ENCODE peak calls at places on chromosomes 4 and X, in four cellular contexts. P is heart right ventricle, I is K562, B is tibial artery. E is an unnamed sample.

GRCh38 chr4:76434901-76435688 is at the start of gene SHROOM3:
- DNase-seq in P (no peak), I (no peak), B (no peak), E (no peak)

GRCh38 chrX:7086384-7086783 is 61.1 kb upstream of the STS start:
- DNase-seq in P (no peak), I (no peak), B (no peak), E (no peak)

GRCh38 chrX:40698851-40699250 is 36.5 kb downstream of the MED14 start:
- DNase-seq in P (no peak), I (no peak), B (no peak), E (no peak)

GRCh38 chrX:68831405-68832100 is 2.7 kb downstream of the EFNB1 start:
- DNase-seq in P (no peak), I (no peak), B (no peak), E (no peak)

GRCh38 chr4:140188975-140189374 is 35.0 kb upstream of the MAML3 start:
- DNase-seq in P (no peak), I (no peak), B (peak; percentile 70), E (no peak)

GRCh38 chrX:13334491-13334890 is 14.6 kb upstream of the ATXN3L start:
- DNase-seq in P (no peak), I (no peak), B (no peak), E (no peak)

GRCh38 chr4:138090145-138090917 is 151.8 kb downstream of the SLC7A11 start:
- DNase-seq in P (peak; percentile 61), I (peak; percentile 61), B (no peak), E (peak; percentile 54)

GRCh38 chrX:138485767-138486166 is 225.8 kb downstream of the FGF13 start:
- DNase-seq in P (no peak), I (no peak), B (no peak), E (no peak)

GRCh38 chrX:96383428-96383827 is 301.2 kb upstream of the DIAPH2 start:
- DNase-seq in P (no peak), I (no peak), B (no peak), E (no peak)

GRCh38 chr4:158809611-158810486 is 41.0 kb downstream of the FNIP2 start:
- DNase-seq in P (peak; percentile 43), I (peak; percentile 36), B (no peak), E (peak; percentile 50)

GRCh38 chrX:40773809-40774208 is 38.5 kb upstream of the MED14 start:
- DNase-seq in P (no peak), I (no peak), B (no peak), E (no peak)

GRCh38 chr4:6562931-6563901 is 11.8 kb upstream of the MAN2B2 start:
- DNase-seq in P (no peak), I (peak; percentile 56), B (no peak), E (no peak)

GRCh38 chr4:187732524-187732923 is 263.0 kb upstream of the ZFP42 start:
- DNase-seq in P (no peak), I (no peak), B (no peak), E (no peak)

GRCh38 chr4:110087116-110087708 is 111.2 kb downstream of the ELOVL6 start:
- DNase-seq in P (no peak), I (no peak), B (no peak), E (no peak)

GRCh38 chrX:141468940-141469339 is 115.6 kb downstream of the SPANXA1 start:
- DNase-seq in P (no peak), I (no peak), B (no peak), E (no peak)

GRCh38 chrX:120316587-120317283 is 5.5 kb upstream of the TMEM255A start:
- DNase-seq in P (no peak), I (no peak), B (no peak), E (no peak)

GRCh38 chr4:56728512-56728911 is 47.4 kb upstream of the HOPX start:
- DNase-seq in P (peak; percentile 33), I (peak; percentile 18), B (peak; percentile 71), E (no peak)

GRCh38 chrX:37942170-37942569 is 64.2 kb upstream of the SYTL5 start:
- DNase-seq in P (no peak), I (peak; percentile 4), B (no peak), E (no peak)

GRCh38 chr4:87077834-87078585 is 142.4 kb downstream of the KLHL8 start:
- DNase-seq in P (no peak), I (no peak), B (no peak), E (no peak)
- H3K4me1 ChIP-seq in P (peaks cover 92% of the 10 kb centered on the region), I (peaks cover 17% of the 10 kb centered on the region), B (peaks cover 78% of the 10 kb centered on the region), E (no peaks in the 10 kb centered on the region)

DNA sequence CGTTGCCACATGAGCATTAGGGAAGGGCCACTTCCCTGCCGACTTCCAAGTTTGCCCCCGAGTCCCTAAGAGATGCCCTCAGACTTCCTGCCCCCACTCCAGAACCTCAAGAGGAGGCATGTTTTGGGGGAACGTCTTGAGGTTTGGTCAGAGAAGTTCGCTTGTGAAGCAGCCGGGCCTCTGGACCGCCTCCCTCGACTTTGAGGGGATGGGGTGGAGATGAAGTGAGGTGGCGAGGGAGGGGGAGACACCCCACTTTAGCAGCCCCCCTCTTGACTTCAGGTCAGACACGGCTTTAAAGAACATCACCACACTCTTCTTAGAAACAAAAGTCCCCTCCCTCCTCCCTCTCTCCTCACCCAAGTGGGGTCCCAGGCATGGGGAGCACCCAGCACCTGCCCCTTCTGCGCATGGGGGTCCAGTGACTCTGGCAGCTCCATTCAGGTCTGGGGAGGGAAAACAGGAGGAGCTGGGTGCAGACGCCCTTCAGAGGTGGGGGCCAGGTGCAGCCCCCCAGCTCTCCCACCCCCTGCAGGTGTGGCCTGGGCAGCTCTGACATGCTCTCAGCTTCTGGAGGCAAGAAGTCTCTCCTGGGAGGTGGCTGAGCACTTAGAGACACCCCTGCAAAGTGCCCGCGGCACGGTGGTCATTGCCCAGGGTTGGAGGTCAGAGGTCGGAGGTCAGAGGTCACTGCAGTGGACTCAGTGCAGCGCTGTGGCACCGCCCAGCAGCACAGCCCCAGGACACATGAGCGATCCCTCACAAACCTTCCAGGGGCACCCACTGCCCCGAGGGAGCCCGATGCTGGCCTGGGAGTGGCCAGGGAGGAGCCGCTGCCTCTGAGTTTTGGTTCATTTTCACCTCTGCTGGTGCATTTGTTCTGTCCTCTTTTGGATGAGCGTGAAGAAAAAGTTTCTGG is 108.8 kb downstream of the CPZ start:
- DNase-seq in P (no peak), I (no peak), B (peak; percentile 44), E (no peak)
- H3K4me3 ChIP-seq in P (no peak overlapping the region), I (no peak overlapping the region), B (no peak overlapping the region), E (no peak overlapping the region)

GRCh38 chr4:118772149-118773081 is 63.5 kb downstream of the SEC24D start:
- DNase-seq in P (no peak), I (peak; percentile 44), B (no peak), E (peak; percentile 7)
- H3K4me1 ChIP-seq in P (peaks cover 78% of the 10 kb centered on the region), I (no peaks in the 10 kb centered on the region), B (peaks cover 34% of the 10 kb centered on the region), E (no peaks in the 10 kb centered on the region)

GRCh38 chr4:146998157-146998556 is 52.5 kb upstream of the TTC29 start:
- DNase-seq in P (no peak), I (no peak), B (no peak), E (no peak)

GRCh38 chr4:147006229-147006628 is 60.6 kb upstream of the TTC29 start:
- DNase-seq in P (no peak), I (no peak), B (no peak), E (no peak)

GRCh38 chr4:147009875-147010274 is 64.2 kb upstream of the TTC29 start:
- DNase-seq in P (no peak), I (no peak), B (no peak), E (no peak)

DNA sequence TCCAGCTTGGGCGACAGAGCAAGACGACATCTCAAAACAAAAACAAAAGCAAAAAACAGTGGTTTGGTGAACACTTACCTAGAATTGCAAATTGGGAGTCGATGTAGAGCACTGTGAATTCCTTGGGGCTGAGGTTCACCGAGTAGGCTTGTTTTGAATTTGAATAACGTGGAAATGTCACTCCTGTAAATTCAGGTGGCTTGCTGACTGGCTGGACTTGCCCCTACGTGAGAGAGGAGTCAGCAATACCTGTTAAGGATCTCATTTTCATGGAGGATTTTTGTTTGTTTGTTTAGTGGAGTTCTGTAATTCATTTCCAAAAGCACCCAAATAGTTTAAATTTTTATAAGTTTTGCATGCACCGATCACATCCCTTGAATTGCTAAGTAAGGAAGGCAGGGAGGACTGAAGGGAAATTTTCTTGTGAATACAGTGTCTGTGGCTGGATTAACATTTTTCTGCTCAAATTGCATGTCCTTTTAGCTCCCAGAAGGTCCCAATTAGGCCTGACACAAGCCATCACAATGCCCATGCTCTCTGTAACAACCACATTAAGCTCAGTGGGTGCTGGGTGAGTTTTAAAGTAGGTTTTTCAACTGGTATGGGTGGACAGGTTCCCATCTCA is 58.4 kb upstream of the TTC29 start:
- DNase-seq in P (no peak), I (no peak), B (no peak), E (no peak)
- H3K4me3 ChIP-seq in P (no peak overlapping the region), I (no peak overlapping the region), B (no peak overlapping the region), E (no peak overlapping the region)

DNA sequence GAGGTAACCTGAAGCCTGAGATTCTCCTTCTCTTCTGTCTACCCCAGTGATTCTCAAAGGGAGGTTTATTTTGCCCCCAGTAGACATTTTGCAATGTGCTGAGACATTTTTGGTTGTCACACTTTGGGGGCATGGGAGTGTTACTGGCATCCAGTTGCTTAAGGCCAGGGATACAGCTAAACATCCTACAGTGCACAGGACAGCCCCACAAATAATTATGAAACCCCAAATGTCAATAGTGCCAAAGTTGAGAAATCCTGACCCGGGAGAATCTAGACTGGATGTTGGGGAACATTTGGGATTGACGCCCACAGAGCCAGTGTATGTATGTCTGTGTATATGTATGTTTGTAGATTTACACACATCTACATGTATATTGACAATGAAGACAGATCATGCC is 13.2 kb downstream of the MID1 start:
- DNase-seq in P (no peak), I (no peak), B (no peak), E (no peak)
- H3K4me1 ChIP-seq in P (no peaks in the 10 kb centered on the region), I (no peaks in the 10 kb centered on the region), B (no peaks in the 10 kb centered on the region), E (peaks cover 31% of the 10 kb centered on the region)

E was measured in Panc1.